ENCODE peak calls at places on chromosomes 11 and 22, in four cellular contexts. T is astrocyte, B is nephron progenitor cell, M is MM.1S. S is an unnamed sample.

GRCh38 chr11:12016246-12016645 is 7.8 kb upstream of the DKK3 start:
- DNase-seq in T (no peak), B (no peak), M (no peak), S (no peak)

GRCh38 chr11:103878646-103879045 is 157.8 kb upstream of the DDI1 start:
- DNase-seq in T (no peak), B (no peak), M (no peak), S (no peak)

GRCh38 chr11:34243620-34244493 is 114.0 kb downstream of the ABTB2 start:
- DNase-seq in T (peak; percentile 82), B (no peak), M (peak; percentile 91), S (peak; percentile 54)

GRCh38 chr11:111969344-111969743 is 32.2 kb downstream of the DIXDC1 start:
- DNase-seq in T (no peak), B (no peak), M (no peak), S (no peak)

GRCh38 chr22:30490399-30490798 is 15.1 kb downstream of the SEC14L4 start:
- DNase-seq in T (no peak), B (peak; percentile 18), M (peak; percentile 21), S (no peak)

GRCh38 chr11:59173080-59173963 is 1.4 kb downstream of the DTX4 start:
- DNase-seq in T (peak; percentile 12), B (peak; percentile 72), M (no peak), S (peak; percentile 17)

GRCh38 chr11:116773203-116774112 is 671 bp upstream of the BUD13 start:
- DNase-seq in T (no peak), B (peak; percentile 74), M (no peak), S (no peak)

GRCh38 chr11:93034640-93035039 is 65.2 kb downstream of the MTNR1B start:
- DNase-seq in T (no peak), B (no peak), M (no peak), S (no peak)

GRCh38 chr11:94185387-94186084 is 56.9 kb downstream of the PANX1 start:
- DNase-seq in T (peak; percentile 90), B (no peak), M (no peak), S (peak; percentile 98)

GRCh38 chr11:28963189-28963588 is 855.0 kb downstream of the METTL15 start:
- DNase-seq in T (peak; percentile 37), B (no peak), M (no peak), S (peak; percentile 84)

GRCh38 chr11:133040289-133040893 is 491.9 kb downstream of the OPCML start:
- DNase-seq in T (peak; percentile 51), B (no peak), M (no peak), S (peak; percentile 78)

GRCh38 chr22:18968011-18968749 is 32.1 kb upstream of the PRODH start:
- DNase-seq in T (no peak), B (peak; percentile 95), M (no peak), S (peak; percentile 5)

GRCh38 chr22:29167032-29167911 is 38.4 kb upstream of the EMID1 start:
- DNase-seq in T (no peak), B (no peak), M (peak; percentile 85), S (no peak)

GRCh38 chr11:61507962-61508824 is at the start of gene LRRC10B:
- DNase-seq in T (no peak), B (peak; percentile 86), M (no peak), S (no peak)

GRCh38 chr11:73426184-73426845 is 50.1 kb downstream of the RELT start:
- DNase-seq in T (peak; percentile 69), B (no peak), M (no peak), S (peak; percentile 85)

GRCh38 chr22:30245181-30245984 is 1.2 kb downstream of the LIF start:
- DNase-seq in T (no peak), B (peak; percentile 27), M (no peak), S (no peak)

GRCh38 chr22:22111267-22111751 is 128.7 kb upstream of the TOP3B start:
- DNase-seq in T (peak; percentile 87), B (no peak), M (no peak), S (peak; percentile 49)

GRCh38 chr11:62505112-62505783 is 41.4 kb downstream of the AHNAK start:
- DNase-seq in T (no peak), B (peak; percentile 45), M (no peak), S (no peak)

GRCh38 chr11:62505784-62506145 is 40.8 kb downstream of the AHNAK start:
- DNase-seq in T (no peak), B (no peak), M (no peak), S (no peak)

GRCh38 chr11:62506413-62506940 is 40.1 kb downstream of the AHNAK start:
- DNase-seq in T (no peak), B (no peak), M (no peak), S (no peak)

GRCh38 chr11:62507023-62507422 is 39.6 kb downstream of the AHNAK start:
- DNase-seq in T (no peak), B (no peak), M (no peak), S (no peak)

GRCh38 chr11:62508336-62509058 is 38.1 kb downstream of the AHNAK start:
- DNase-seq in T (peak; percentile 35), B (peak; percentile 58), M (peak; percentile 38), S (peak; percentile 80)
- TF ChIP-seq CTCF in T (peak; percentile 40), B (peak; percentile 30), M (peak; percentile 60), S (peak; percentile 69)

GRCh38 chr11:900545-900944 is 10.1 kb downstream of the CHID1 start:
- DNase-seq in T (no peak), B (no peak), M (no peak), S (no peak)

GRCh38 chr11:899724-900123 is 10.9 kb downstream of the CHID1 start:
- DNase-seq in T (no peak), B (no peak), M (no peak), S (no peak)

GRCh38 chr11:897226-898159 is 13.1 kb downstream of the CHID1 start:
- DNase-seq in T (no peak), B (no peak), M (no peak), S (no peak)

GRCh38 chr11:898540-899190 is 11.9 kb downstream of the CHID1 start:
- DNase-seq in T (no peak), B (peak; percentile 48), M (no peak), S (no peak)

DNA sequence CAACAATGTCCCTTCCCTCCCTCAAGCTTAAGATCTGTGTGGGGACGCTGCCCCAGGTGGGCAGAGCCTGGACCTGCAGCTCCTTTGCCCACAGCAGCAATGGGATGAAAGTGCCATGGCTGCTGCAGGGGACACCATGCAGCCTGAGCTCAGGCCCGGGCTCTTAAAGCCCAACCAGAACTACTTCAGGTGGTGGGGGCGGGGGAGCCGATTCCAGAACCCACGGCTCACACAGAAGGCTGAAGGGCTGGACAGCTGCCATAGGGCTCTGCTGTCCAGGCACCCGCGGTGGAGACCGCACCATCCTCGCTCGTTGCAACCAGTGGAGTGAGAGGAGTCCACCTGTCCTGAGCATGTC is 12.5 kb downstream of the CHID1 start:
- DNase-seq in T (no peak), B (peak; percentile 30), M (no peak), S (no peak)
- TF ChIP-seq CTCF in T (peak; percentile 13), B (peak; percentile 5), M (peak; percentile 14), S (peak; percentile 22)

GRCh38 chr22:20086763-20087162 is 6.7 kb downstream of the DGCR8 start:
- DNase-seq in T (no peak), B (no peak), M (no peak), S (no peak)
- TF ChIP-seq CTCF in T (no peak), B (no peak), M (no peak), S (no peak)

DNA sequence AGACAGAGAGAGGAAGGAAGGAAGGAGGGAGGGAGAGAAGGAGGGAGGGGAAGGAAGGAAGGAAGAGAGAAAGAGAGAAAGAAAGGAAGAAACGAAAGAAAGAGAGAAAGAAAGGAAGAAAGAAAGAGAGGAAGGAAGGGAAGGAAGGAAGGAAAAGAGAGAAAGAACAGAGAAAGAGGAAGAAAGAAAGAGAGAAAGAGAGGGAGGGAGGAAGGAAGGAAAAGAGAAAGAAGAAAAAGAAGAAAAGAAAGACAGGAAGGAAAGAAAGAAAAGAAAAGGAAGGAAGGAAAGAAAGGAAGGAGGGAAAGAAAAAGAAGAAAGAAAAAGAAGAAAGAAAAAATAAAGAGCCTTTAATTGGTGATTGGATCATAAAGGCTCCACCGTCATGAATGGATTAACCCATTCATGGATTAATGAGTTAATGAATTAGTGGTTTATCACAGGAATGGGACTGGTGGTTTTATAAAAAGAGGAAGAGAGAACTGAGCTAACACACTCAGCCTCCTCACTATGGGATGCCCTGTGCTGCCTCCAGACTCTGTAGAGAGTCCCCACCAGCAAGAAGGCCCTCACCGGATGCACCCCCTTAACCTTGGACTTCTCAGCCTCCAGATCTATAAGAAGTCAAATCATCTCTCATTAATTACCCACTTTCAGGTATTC is 9.0 kb upstream of the PLAAT2 start:
- DNase-seq in T (no peak), B (no peak), M (no peak), S (no peak)
- TF ChIP-seq CTCF in T (no peak), B (no peak), M (no peak), S (no peak)

GRCh38 chr11:79400717-79401330 is 40.0 kb downstream of the TENM4 start:
- DNase-seq in T (no peak), B (peak; percentile 57), M (no peak), S (no peak)
- TF ChIP-seq CTCF in T (peak; percentile 49), B (peak; percentile 68), M (peak; percentile 71), S (peak; percentile 85)

GRCh38 chr22:39309881-39310714 is 9.3 kb downstream of the RPL3 start:
- DNase-seq in T (no peak), B (no peak), M (no peak), S (peak; percentile 60)

GRCh38 chr22:39308614-39309363 is 10.6 kb downstream of the RPL3 start:
- DNase-seq in T (peak; percentile 86), B (no peak), M (no peak), S (peak; percentile 95)

GRCh38 chr22:39306456-39307361 is 12.7 kb downstream of the RPL3 start:
- DNase-seq in T (no peak), B (peak; percentile 57), M (peak; percentile 50), S (no peak)

GRCh38 chr22:39311592-39312400 is 7.6 kb downstream of the RPL3 start:
- DNase-seq in T (no peak), B (no peak), M (no peak), S (no peak)

DNA sequence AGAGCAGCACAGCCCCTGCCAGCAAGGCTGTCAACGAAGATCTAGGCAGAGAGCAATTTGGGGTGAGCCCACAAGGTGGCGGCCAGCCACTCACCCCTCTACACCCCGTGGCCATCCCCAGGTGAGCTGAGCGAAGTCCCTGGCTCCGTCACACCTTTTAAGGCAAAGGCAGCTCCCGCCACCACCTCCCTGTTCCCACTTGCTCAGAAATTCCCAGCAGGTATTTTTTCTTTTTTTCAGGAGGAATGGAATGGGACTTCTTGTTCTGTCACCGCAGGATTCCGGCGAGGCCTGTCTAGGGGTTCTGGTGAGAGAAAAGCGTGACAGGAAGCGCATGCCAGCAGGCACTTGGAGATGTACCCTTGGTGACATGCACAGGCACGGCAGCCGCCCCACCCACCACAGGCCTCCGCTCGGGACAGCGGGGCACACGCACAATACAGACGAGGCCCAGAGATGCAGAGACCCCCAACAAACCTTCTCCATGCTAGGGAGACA is 10.0 kb downstream of the RPL3 start:
- DNase-seq in T (no peak), B (no peak), M (no peak), S (peak; percentile 77)
- TF ChIP-seq CTCF in T (peak; percentile 12), B (no peak), M (peak; percentile 24), S (peak; percentile 41)

DNA sequence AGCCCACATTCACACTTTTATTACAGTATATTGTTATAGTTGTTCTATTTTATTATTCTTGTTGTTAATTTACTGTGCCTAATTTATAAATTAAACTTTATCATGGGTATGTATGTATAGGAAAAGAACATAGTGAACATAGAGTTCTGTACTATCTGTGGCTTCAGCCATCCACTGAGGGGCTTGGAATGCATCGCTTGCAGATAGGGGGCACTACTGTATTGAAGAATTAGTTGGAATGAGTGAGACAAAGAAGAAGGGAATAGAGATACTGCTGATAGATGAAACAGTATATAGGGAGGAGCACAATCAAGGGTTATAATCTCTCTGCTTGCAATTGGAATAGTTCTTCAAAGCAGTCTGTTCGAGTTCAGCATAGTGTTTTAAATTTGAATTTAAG is 432.2 kb downstream of the RAB38 start:
- DNase-seq in T (no peak), B (no peak), M (no peak), S (no peak)
- TF ChIP-seq CTCF in T (no peak), B (peak; percentile 21), M (no peak), S (no peak)

S was measured in AG10803.